ENCODE peak calls at places on chromosomes 2 and 18, in seven cellular contexts. Z is GOT3, F is K562, L is NCI-H748 treated with DMSO at 0.1 percent for 48 hours, Y is ELR, H is astrocyte of the cerebellum, W is GDM1. A is an unnamed sample.

GRCh38 chr2:162258686-162259085 is 15.4 kb upstream of the FAP start:
- DNase-seq in Z (no peak), F (no peak), L (no peak), Y (peak; percentile 28), H (no peak), W (no peak), A (no peak)

GRCh38 chr2:160295519-160296231 is 95.6 kb upstream of the ITGB6 start:
- DNase-seq in Z (no peak), F (no peak), L (no peak), Y (no peak), H (no peak), W (no peak), A (no peak)

GRCh38 chr18:25042641-25043051 is 309.3 kb downstream of the ZNF521 start:
- DNase-seq in Z (no peak), F (no peak), L (no peak), Y (no peak), H (no peak), W (no peak), A (no peak)

GRCh38 chr2:203574824-203575223 is 39.7 kb upstream of the RAPH1 start:
- DNase-seq in Z (no peak), F (no peak), L (no peak), Y (no peak), H (no peak), W (no peak), A (no peak)

GRCh38 chr2:74959106-74959751 is 786 bp downstream of the POLE4 start:
- DNase-seq in Z (no peak), F (no peak), L (no peak), Y (no peak), H (no peak), W (no peak), A (no peak)

GRCh38 chr2:46615555-46616487 is 136.5 kb downstream of the TMEM247 start:
- DNase-seq in Z (no peak), F (peak; percentile 19), L (no peak), Y (peak; percentile 35), H (no peak), W (no peak), A (peak; percentile 14)

GRCh38 chr2:188248513-188248912 is 43.2 kb upstream of the GULP1 start:
- DNase-seq in Z (no peak), F (no peak), L (no peak), Y (no peak), H (no peak), W (no peak), A (no peak)

GRCh38 chr18:44246001-44246400 is 434.7 kb upstream of the SETBP1 start:
- DNase-seq in Z (no peak), F (no peak), L (no peak), Y (no peak), H (no peak), W (no peak), A (no peak)

GRCh38 chr2:230153390-230153976 is 66.3 kb downstream of the SP110 start:
- DNase-seq in Z (no peak), F (no peak), L (no peak), Y (no peak), H (no peak), W (no peak), A (no peak)

GRCh38 chr2:240231838-240232244 is 91.4 kb upstream of the OTOS start:
- DNase-seq in Z (no peak), F (no peak), L (no peak), Y (no peak), H (no peak), W (no peak), A (no peak)

GRCh38 chr2:181250691-181251090 is 206.5 kb upstream of the ITGA4 start:
- DNase-seq in Z (no peak), F (no peak), L (no peak), Y (peak; percentile 4), H (no peak), W (no peak), A (no peak)

GRCh38 chr2:30470426-30470825 is 23.4 kb downstream of the LCLAT1 start:
- DNase-seq in Z (no peak), F (no peak), L (no peak), Y (no peak), H (no peak), W (no peak), A (no peak)

GRCh38 chr2:128642801-128643200 is 324.1 kb upstream of the HS6ST1 start:
- DNase-seq in Z (no peak), F (no peak), L (no peak), Y (no peak), H (no peak), W (no peak), A (no peak)

GRCh38 chr2:112092286-112093041 is 37.4 kb downstream of the TMEM87B start:
- DNase-seq in Z (no peak), F (no peak), L (no peak), Y (peak; percentile 89), H (peak; percentile 69), W (no peak), A (no peak)

GRCh38 chr18:8803957-8804356 is 98.6 kb downstream of the MTCL1 start:
- DNase-seq in Z (no peak), F (no peak), L (no peak), Y (no peak), H (no peak), W (no peak), A (no peak)

GRCh38 chr2:199070550-199070949 is 387.2 kb downstream of the SATB2 start:
- DNase-seq in Z (no peak), F (no peak), L (no peak), Y (peak; percentile 9), H (no peak), W (no peak), A (no peak)

GRCh38 chr2:6645672-6646071 is 220.0 kb downstream of the CMPK2 start:
- DNase-seq in Z (no peak), F (no peak), L (no peak), Y (no peak), H (no peak), W (no peak), A (no peak)

GRCh38 chr2:120278901-120279300 is 26.2 kb downstream of the RALB start:
- DNase-seq in Z (no peak), F (no peak), L (no peak), Y (no peak), H (no peak), W (no peak), A (no peak)

GRCh38 chr2:181307203-181307991 is 149.8 kb upstream of the ITGA4 start:
- DNase-seq in Z (no peak), F (no peak), L (no peak), Y (no peak), H (no peak), W (no peak), A (no peak)

GRCh38 chr2:101124684-101125366 is 26.4 kb downstream of the TBC1D8 start:
- DNase-seq in Z (peak; percentile 43), F (no peak), L (no peak), Y (peak; percentile 99), H (no peak), W (no peak), A (no peak)

A was measured in endothelial cell.